ENCODE peak calls at places on chromosomes 16 and 17, in five cellular contexts. G is pancreas; S is activated T-helper 17 cell treated with anti-CD3 and anti-CD28 coated beads, Interleukin-2, amount 50 U/mL, for 72 hours; T is stimulated activated naive B cell treated with anti-CD40 and anti-IgM and Interleukin-4, amounts not matched to agents 10 μg/mL and 1 μg/mL and 100 μg/mL, for 72 hours; Z is natural killer cell. C is an unnamed sample.

GRCh38 chr17:1002771-1003555 is 6.0 kb downstream of the TIMM22 start:
- ATAC-seq in G (no peak), S (peak; percentile 34), T (no peak), Z (no peak), C (no peak)

GRCh38 chr17:6506679-6507231 is 49.6 kb downstream of the PITPNM3 start:
- ATAC-seq in G (peak; percentile 60), S (no peak), T (no peak), Z (no peak), C (no peak)

GRCh38 chr17:78884876-78885667 is 17.9 kb downstream of the CEP295NL start:
- ATAC-seq in G (no peak), S (no peak), T (no peak), Z (no peak), C (no peak)

GRCh38 chr17:48100160-48100559 is 1.1 kb downstream of the CBX1 start:
- ATAC-seq in G (no peak), S (no peak), T (no peak), Z (no peak), C (no peak)

GRCh38 chr16:13083687-13084086 is 182.3 kb downstream of the SHISA9 start:
- ATAC-seq in G (peak; percentile 89), S (no peak), T (no peak), Z (no peak), C (no peak)

GRCh38 chr16:5820472-5820871 is 722.9 kb upstream of the EEF2KMT start:
- ATAC-seq in G (no peak), S (no peak), T (no peak), Z (no peak), C (no peak)

GRCh38 chr16:81366316-81366932 is 51.7 kb downstream of the GAN start:
- ATAC-seq in G (peak; percentile 72), S (peak; percentile 56), T (peak; percentile 61), Z (peak; percentile 88), C (no peak)

GRCh38 chr17:14738652-14738988 is 437.7 kb downstream of the HS3ST3B1 start:
- ATAC-seq in G (peak; percentile 25), S (no peak), T (no peak), Z (no peak), C (no peak)

GRCh38 chr17:1398900-1399299 is 1.1 kb downstream of the YWHAE start:
- ATAC-seq in G (no peak), S (no peak), T (no peak), Z (no peak), C (no peak)

GRCh38 chr17:56752263-56752662 is 81.5 kb downstream of the C17orf67 start:
- ATAC-seq in G (no peak), S (no peak), T (no peak), Z (no peak), C (no peak)

GRCh38 chr17:50144845-50145531 is 5.5 kb downstream of the PPP1R9B start:
- ATAC-seq in G (no peak), S (peak; percentile 11), T (no peak), Z (no peak), C (no peak)

GRCh38 chr17:43920500-43921095 is 13.3 kb upstream of the MPP2 start:
- ATAC-seq in G (peak; percentile 36), S (no peak), T (no peak), Z (no peak), C (no peak)

GRCh38 chr17:335691-336090 is 16.9 kb downstream of the RPH3AL start:
- ATAC-seq in G (peak; percentile 1), S (no peak), T (no peak), Z (no peak), C (no peak)

GRCh38 chr16:4081035-4081434 is 35.2 kb downstream of the ADCY9 start:
- ATAC-seq in G (peak; percentile 19), S (no peak), T (no peak), Z (no peak), C (no peak)

GRCh38 chr17:45341389-45342158 is 24.8 kb upstream of the MAP3K14 start:
- ATAC-seq in G (peak; percentile 31), S (no peak), T (no peak), Z (no peak), C (no peak)

GRCh38 chr16:22417019-22417418 is 42.6 kb upstream of the CDR2 start:
- ATAC-seq in G (no peak), S (no peak), T (no peak), Z (no peak), C (no peak)

GRCh38 chr16:72989203-72989991 is 58.5 kb downstream of the ZFHX3 start:
- ATAC-seq in G (peak; percentile 72), S (no peak), T (no peak), Z (no peak), C (no peak)

GRCh38 chr16:52256310-52257078 is 290.4 kb downstream of the TOX3 start:
- ATAC-seq in G (peak; percentile 58), S (no peak), T (no peak), Z (no peak), C (no peak)

GRCh38 chr17:66386789-66387351 is 84.5 kb downstream of the PRKCA start:
- ATAC-seq in G (peak; percentile 89), S (no peak), T (no peak), Z (no peak), C (no peak)

GRCh38 chr16:19884021-19884485 is 595 bp downstream of the GPRC5B start:
- ATAC-seq in G (peak; percentile 35), S (no peak), T (no peak), Z (no peak), C (no peak)

GRCh38 chr16:83903739-83904138 is 4.8 kb downstream of the MLYCD start:
- ATAC-seq in G (peak; percentile 39), S (no peak), T (no peak), Z (no peak), C (no peak)

GRCh38 chr16:2148714-2149629 is 547 bp downstream of the RAB26 start:
- ATAC-seq in G (peak; percentile 0), S (no peak), T (peak; percentile 29), Z (peak; percentile 25), C (peak; percentile 1)

GRCh38 chr16:68740628-68741346 is 3.7 kb downstream of the CDH1 start:
- ATAC-seq in G (no peak), S (no peak), T (peak; percentile 54), Z (no peak), C (peak; percentile 60)

GRCh38 chr17:13462161-13462560 is 139.6 kb downstream of the HS3ST3A1 start:
- ATAC-seq in G (no peak), S (no peak), T (no peak), Z (no peak), C (no peak)

GRCh38 chr17:36602924-36603384 is 1.6 kb downstream of the MRM1 start:
- ATAC-seq in G (peak; percentile 39), S (peak; percentile 32), T (peak; percentile 11), Z (peak; percentile 54), C (no peak)

GRCh38 chr16:71626858-71627213 is 852 bp downstream of the MARVELD3 start:
- ATAC-seq in G (peak; percentile 69), S (no peak), T (peak; percentile 33), Z (no peak), C (no peak)

GRCh38 chr16:85862476-85863383 is 36.2 kb upstream of the IRF8 start:
- ATAC-seq in G (no peak), S (no peak), T (no peak), Z (no peak), C (no peak)

GRCh38 chr17:21253646-21254441 is 634 bp upstream of the NATD1 start:
- ATAC-seq in G (peak; percentile 8), S (peak; percentile 26), T (peak; percentile 17), Z (peak; percentile 11), C (peak; percentile 10)

GRCh38 chr17:80712610-80713009 is 168.0 kb downstream of the RPTOR start:
- ATAC-seq in G (no peak), S (no peak), T (no peak), Z (no peak), C (no peak)

GRCh38 chr17:76437467-76438402 is 15.2 kb downstream of the UBE2O start:
- ATAC-seq in G (peak; percentile 65), S (no peak), T (no peak), Z (no peak), C (no peak)

GRCh38 chr16:15055141-15056053 is 477 bp downstream of the NTAN1 start:
- ATAC-seq in G (peak; percentile 17), S (peak; percentile 63), T (peak; percentile 78), Z (peak; percentile 68), C (peak; percentile 87)

GRCh38 chr17:74466111-74466784 is at the start of gene CD300A:
- ATAC-seq in G (no peak), S (peak; percentile 10), T (peak; percentile 20), Z (peak; percentile 3), C (peak; percentile 55)

GRCh38 chr17:1216209-1216937 is 36.6 kb upstream of the ABR start:
- ATAC-seq in G (no peak), S (no peak), T (peak; percentile 69), Z (no peak), C (peak; percentile 83)

GRCh38 chr17:30341703-30342102 is 7.8 kb upstream of the TMIGD1 start:
- ATAC-seq in G (no peak), S (no peak), T (no peak), Z (no peak), C (no peak)

GRCh38 chr16:9351841-9352434 is 260.5 kb downstream of the HAPSTR1 start:
- ATAC-seq in G (peak; percentile 43), S (no peak), T (no peak), Z (no peak), C (no peak)

GRCh38 chr16:622920-623280 is 7.9 kb upstream of the WFIKKN1 start:
- ATAC-seq in G (no peak), S (no peak), T (no peak), Z (no peak), C (no peak)

GRCh38 chr16:87076950-87077749 is 240.0 kb downstream of the C16orf95 start:
- ATAC-seq in G (peak; percentile 99), S (no peak), T (no peak), Z (no peak), C (peak; percentile 42)

GRCh38 chr16:84446086-84446485 is 58.4 kb downstream of the MEAK7 start:
- ATAC-seq in G (no peak), S (no peak), T (no peak), Z (no peak), C (no peak)

C was measured in stimulated activated memory B cell treated with anti-CD40 and anti-IgM and Interleukin-4, amounts not matched to agents 10 μg/mL and 1 μg/mL and 100 μg/mL, for 72 hours.